ENCODE peak calls at places on chromosomes 7 and 10, in four cellular contexts. U is AG10803, R is heart right ventricle, A is lower lobe of right lung. T is an unnamed sample.

GRCh38 chr7:123624527-123625183 is 23.0 kb downstream of the ASB15 start:
- DNase-seq in A (peak), U (peak), R (no peak), T (no peak)

GRCh38 chr7:92633211-92633906 is 43.2 kb upstream of the FAM133B start:
- DNase-seq in U (peak), R (peak), A (no peak), T (peak)

GRCh38 chr10:48523820-48524758 is 80.8 kb downstream of the ARHGAP22 start:
- DNase-seq in A (no peak), R (no peak), U (peak), T (peak)

GRCh38 chr10:13346280-13346819 is 1.7 kb downstream of the SEPHS1 start:
- DNase-seq in R (peak), A (no peak), U (peak), T (peak)

GRCh38 chr10:90047243-90047729 is 345.9 kb downstream of the KIF20B start:
- DNase-seq in A (no peak), U (no peak), R (no peak), T (no peak)

GRCh38 chr7:14902589-14902963 is at the start of gene DGKB:
- DNase-seq in U (peak), A (peak), R (peak), T (peak)

GRCh38 chr7:10568891-10569290 is 404.8 kb upstream of the PHF14 start:
- DNase-seq in U (no peak), A (no peak), R (no peak), T (no peak)

GRCh38 chr7:69245646-69246045 is 352.6 kb upstream of the AUTS2 start:
- DNase-seq in U (peak), R (no peak), A (no peak), T (no peak)

GRCh38 chr7:121800916-121801675 is 71.9 kb upstream of the PTPRZ1 start:
- DNase-seq in R (no peak), A (no peak), U (no peak), T (no peak)

GRCh38 chr7:27172823-27173411 is 1.2 kb downstream of the HOXA10 start:
- DNase-seq in U (peak), R (no peak), A (peak), T (peak)

GRCh38 chr10:35422236-35422635 is 85.9 kb downstream of the CCNY start:
- DNase-seq in A (no peak), R (no peak), U (no peak), T (no peak)

GRCh38 chr7:46685051-46685450 is 764.0 kb upstream of the IGFBP3 start:
- DNase-seq in U (no peak), R (no peak), A (no peak), T (no peak)
- TF ChIP-seq CTCF in U (no peak), R (no peak), A (no peak), T (no peak)

GRCh38 chr7:94436018-94436604 is 41.4 kb downstream of the COL1A2 start:
- DNase-seq in R (peak), A (no peak), U (peak), T (peak)

GRCh38 chr7:94436700-94437099 is 42.0 kb downstream of the COL1A2 start:
- DNase-seq in R (no peak), A (no peak), U (no peak), T (no peak)

GRCh38 chr7:94441138-94441537 is 46.4 kb downstream of the COL1A2 start:
- DNase-seq in A (no peak), U (no peak), R (no peak), T (no peak)

GRCh38 chr7:94440460-94441039 is 45.9 kb downstream of the COL1A2 start:
- DNase-seq in A (no peak), R (no peak), U (peak), T (no peak)

DNA sequence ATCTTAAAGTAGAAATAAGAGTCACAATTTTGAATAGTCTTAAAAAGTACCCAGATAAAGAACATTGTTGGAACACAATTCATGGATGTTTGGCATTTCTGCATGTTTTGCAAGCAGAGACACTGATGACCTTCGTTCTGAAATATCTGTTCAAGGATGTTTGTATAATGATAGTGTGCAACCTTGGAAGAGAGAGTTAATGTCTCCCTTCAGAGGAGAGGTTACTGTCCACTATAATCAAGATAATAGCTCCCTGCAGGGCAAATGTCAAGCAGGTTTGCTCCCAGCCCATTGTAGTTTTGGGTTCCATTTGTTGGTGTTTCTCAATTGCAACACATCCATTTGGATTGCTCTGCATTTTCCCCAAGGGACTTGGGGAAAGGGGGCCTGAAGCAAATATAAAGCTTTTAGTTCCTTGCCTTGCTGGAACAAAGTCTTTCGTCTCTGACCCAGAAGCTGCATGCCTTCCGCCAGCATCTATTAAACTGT is 45.2 kb downstream of the COL1A2 start:
- DNase-seq in R (no peak), U (peak), A (no peak), T (no peak)
- TF ChIP-seq CTCF in R (no peak), U (no peak), A (no peak), T (no peak)

DNA sequence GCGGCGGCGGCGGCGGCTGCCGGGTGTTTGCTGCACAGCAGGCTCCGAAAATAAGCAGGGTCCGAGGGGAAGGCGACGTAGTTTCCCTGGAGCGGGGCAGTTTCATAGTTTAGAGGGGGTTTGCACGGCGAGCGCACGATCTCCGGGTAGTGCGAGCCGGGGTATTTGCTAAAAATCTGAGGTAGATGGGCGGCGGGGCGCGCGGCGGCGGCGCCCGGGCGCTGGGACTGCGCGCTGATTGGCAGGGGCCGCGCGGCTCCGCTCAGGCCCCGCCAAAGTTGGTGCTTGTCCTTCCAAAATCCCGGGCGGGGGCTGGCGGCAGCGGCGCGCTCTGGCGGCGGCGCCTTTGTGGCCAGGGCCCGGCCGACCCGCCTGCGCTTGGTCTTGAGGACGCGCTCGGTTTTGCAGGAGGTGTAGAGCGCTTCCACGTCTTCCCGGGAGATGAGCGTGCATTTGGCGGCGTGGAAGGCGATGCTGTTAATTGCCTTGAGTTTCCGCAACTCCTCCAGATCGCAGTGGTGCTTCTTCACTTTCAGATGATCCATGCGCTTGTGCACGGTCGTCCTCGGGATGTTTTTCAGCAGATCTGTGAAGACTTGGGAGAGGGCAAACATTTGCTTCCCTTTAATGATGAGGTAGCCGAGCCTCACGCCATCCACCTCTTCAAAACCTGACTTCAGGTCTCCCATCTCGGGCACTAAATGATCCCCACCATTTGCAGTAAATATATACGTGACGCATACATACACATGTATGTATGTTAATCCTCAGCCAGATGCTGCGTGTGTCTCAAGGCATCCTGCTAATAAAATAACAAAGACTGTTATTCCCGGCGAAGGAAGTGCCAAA is 8.1 kb downstream of the SKIDA1 start:
- DNase-seq in U (peak), A (peak), R (peak), T (peak)
- TF ChIP-seq CTCF in U (no peak), A (no peak), R (no peak), T (no peak)

GRCh38 chr7:101433688-101434087 is 71.0 kb downstream of the COL26A1 start:
- DNase-seq in U (no peak), A (no peak), R (no peak), T (no peak)

GRCh38 chr7:101436857-101437576 is 74.3 kb downstream of the COL26A1 start:
- DNase-seq in A (no peak), U (no peak), R (no peak), T (no peak)

GRCh38 chr7:101432316-101432715 is 69.6 kb downstream of the COL26A1 start:
- DNase-seq in A (no peak), U (no peak), R (no peak), T (no peak)

GRCh38 chr7:101436226-101436745 is 73.6 kb downstream of the COL26A1 start:
- DNase-seq in R (no peak), U (no peak), A (no peak), T (no peak)

DNA sequence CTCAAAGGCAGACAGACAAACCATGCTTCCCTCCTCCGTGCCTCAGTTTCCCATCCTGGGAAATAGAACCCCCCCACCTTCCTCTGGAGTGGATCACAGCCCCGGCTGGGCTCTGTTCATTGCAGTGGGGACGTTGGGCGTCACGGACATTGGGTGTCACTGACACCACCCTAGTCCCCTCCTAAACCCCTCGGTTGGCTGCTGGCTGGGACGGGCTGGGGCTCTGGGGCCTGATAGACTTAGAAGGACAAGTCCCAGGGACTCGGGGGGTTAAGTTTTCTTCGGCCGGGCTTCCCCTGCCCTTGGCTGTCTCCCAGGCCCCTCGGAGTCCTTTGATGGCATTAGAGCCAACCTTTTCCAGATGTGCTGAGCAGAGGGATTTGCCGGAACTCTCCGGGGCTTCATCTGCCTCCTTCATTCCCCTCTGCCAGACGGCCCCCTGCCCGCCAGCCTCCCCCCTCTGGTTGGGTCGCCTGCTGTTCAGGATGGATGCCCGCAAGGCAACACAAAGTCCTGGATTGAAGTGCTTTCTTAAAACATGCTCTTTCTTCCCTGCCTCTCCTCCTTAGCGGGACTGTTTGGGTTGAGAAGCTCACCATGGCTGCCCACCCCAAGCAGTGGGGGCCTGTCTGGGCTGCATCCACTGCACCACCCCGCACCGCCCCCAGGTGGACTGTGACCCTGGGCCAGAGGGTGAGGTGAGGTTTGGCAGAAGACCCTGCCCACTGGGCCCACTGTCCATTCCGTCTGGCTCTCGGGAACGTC is 73.0 kb downstream of the COL26A1 start:
- DNase-seq in U (no peak), A (no peak), R (no peak), T (no peak)
- TF ChIP-seq CTCF in U (no peak), A (no peak), R (no peak), T (no peak)

DNA sequence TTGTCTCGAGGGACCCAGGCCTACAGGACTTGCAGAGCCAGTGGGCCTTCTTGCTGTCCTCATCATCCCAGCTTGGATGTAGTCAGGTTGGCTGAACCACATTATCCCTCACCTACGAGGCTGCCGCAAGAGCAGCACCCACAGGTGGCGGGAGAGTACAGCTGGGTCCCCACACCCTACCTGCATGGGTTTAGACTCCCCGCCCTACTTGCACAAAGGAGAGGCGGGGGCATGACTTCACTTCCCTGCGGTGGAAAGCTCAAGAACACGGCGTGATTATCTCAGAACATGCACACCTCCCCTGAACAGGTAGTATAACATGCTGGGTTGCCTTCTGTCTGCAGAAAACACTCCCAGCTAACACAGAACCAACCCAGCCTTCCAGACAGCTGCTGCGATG is 57.5 kb downstream of the CTBP2 start:
- DNase-seq in U (no peak), R (no peak), A (peak), T (no peak)
- TF ChIP-seq CTCF in U (no peak), R (no peak), A (no peak), T (no peak)

DNA sequence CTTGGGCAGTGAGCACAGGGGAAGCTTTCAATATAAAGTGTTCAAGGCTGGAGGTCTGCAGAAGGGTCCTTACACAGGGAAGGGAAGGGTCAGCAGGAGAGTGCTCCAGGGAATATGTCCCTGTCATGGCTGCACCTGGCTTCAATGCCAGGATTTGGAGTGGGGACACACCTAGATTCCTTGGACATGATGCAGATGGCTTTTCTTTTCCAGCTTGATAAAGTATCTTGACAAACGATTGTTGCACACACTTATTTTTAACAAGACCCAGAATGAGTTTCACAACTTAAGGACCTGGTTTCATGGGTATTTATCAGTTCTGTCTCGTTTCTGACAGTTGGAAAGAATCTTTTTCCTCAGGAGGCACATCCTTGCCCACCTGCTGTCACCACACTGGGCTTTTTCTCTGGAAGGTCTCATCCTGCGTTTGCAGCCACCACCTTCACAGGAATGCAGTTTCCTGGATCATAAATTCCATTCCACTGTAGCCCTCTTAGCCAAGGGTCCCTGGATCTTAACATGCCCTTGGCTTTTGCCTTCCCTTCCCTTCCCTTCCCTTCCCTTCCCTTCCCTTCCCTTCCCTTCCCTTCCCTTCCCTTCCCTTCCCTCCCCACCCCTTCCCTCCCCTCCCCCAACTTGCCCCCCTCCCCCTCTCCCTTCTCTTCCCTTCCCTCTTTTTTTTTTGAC is 21.7 kb downstream of the SRRM3 start:
- DNase-seq in A (no peak), R (no peak), U (no peak), T (no peak)
- TF ChIP-seq CTCF in A (no peak), R (no peak), U (no peak), T (no peak)

GRCh38 chr10:72356115-72356514 is 1.4 kb upstream of the DNAJB12 start:
- DNase-seq in U (no peak), R (no peak), A (no peak), T (no peak)

GRCh38 chr10:72353028-72353962 is 1.4 kb downstream of the DNAJB12 start:
- DNase-seq in A (no peak), U (peak), R (no peak), T (peak)

GRCh38 chr10:72355214-72355555 is 466 bp upstream of the DNAJB12 start:
- DNase-seq in A (no peak), R (no peak), U (no peak), T (no peak)

GRCh38 chr10:72353963-72354355 is 760 bp downstream of the DNAJB12 start:
- DNase-seq in U (peak), A (no peak), R (peak), T (peak)

GRCh38 chr10:72354356-72355213 is at the start of gene DNAJB12:
- DNase-seq in U (peak), A (peak), R (peak), T (peak)
- TF ChIP-seq CTCF in U (no peak), A (no peak), R (no peak), T (no peak)